ENCODE peak calls at places on chromosomes 12 and 14, in four cellular contexts. Z, M, C and R are unnamed samples. For H3K4me1, the result is how much of the 10 kb centered on the place peaks cover.

GRCh38 chr14:73381379-73382013 is 76.8 kb downstream of the NUMB start:
- DNase-seq in Z (no peak), M (no peak), C (no peak), R (no peak)

GRCh38 chr12:77062846-77063461 is 2.4 kb downstream of the E2F7 start:
- DNase-seq in Z (no peak), M (no peak), C (no peak), R (no peak)

GRCh38 chr12:105736498-105736897 is 402.3 kb downstream of the NUAK1 start:
- DNase-seq in Z (no peak), M (no peak), C (no peak), R (no peak)

GRCh38 chr14:56815301-56815700 is 5.0 kb upstream of the OTX2 start:
- DNase-seq in Z (no peak), M (no peak), C (no peak), R (no peak)

GRCh38 chr14:96383445-96383844 is 8.5 kb upstream of the AK7 start:
- DNase-seq in Z (no peak), M (no peak), C (no peak), R (no peak)

GRCh38 chr14:99378782-99379214 is 101.9 kb downstream of the SETD3 start:
- DNase-seq in Z (no peak), M (peak), C (no peak), R (no peak)

GRCh38 chr12:94025730-94026129 is 122.6 kb upstream of the PLXNC1 start:
- DNase-seq in Z (no peak), M (no peak), C (no peak), R (no peak)

GRCh38 chr14:23881292-23881691 is 72.3 kb upstream of the DHRS4 start:
- DNase-seq in Z (no peak), M (no peak), C (no peak), R (no peak)

GRCh38 chr12:40405419-40405818 is 180.6 kb downstream of the LRRK2 start:
- DNase-seq in Z (no peak), M (no peak), C (no peak), R (no peak)

GRCh38 chr14:24694680-24695079 is 60.7 kb upstream of the GZMB start:
- DNase-seq in Z (no peak), M (no peak), C (no peak), R (no peak)

GRCh38 chr12:674272-674781 is 11.1 kb upstream of the NINJ2 start:
- DNase-seq in Z (no peak), M (no peak), C (no peak), R (no peak)

GRCh38 chr12:57135487-57135886 is 7.2 kb downstream of the LRP1 start:
- DNase-seq in Z (no peak), M (no peak), C (peak), R (no peak)

GRCh38 chr12:80472912-80473500 is 29.0 kb downstream of the PTPRQ start:
- DNase-seq in Z (no peak), M (peak), C (no peak), R (no peak)

GRCh38 chr12:42725839-42726238 is 136.3 kb upstream of the PRICKLE1 start:
- DNase-seq in Z (no peak), M (no peak), C (no peak), R (no peak)

GRCh38 chr14:99461411-99461810 is 19.2 kb downstream of the SETD3 start:
- DNase-seq in Z (no peak), M (no peak), C (no peak), R (no peak)

GRCh38 chr14:65287264-65288131 is 125.0 kb upstream of the FUT8 start:
- DNase-seq in Z (no peak), M (no peak), C (no peak), R (no peak)

GRCh38 chr12:59134750-59135149 is 214.4 kb upstream of the LRIG3 start:
- DNase-seq in Z (no peak), M (no peak), C (no peak), R (no peak)

GRCh38 chr14:54529811-54530210 is 20.1 kb downstream of the CGRRF1 start:
- DNase-seq in Z (no peak), M (no peak), C (no peak), R (no peak)

GRCh38 chr12:59484575-59484974 is 111.3 kb upstream of the SLC16A7 start:
- DNase-seq in Z (no peak), M (no peak), C (no peak), R (no peak)

GRCh38 chr12:3655331-3655900 is 97.5 kb downstream of the CRACR2A start:
- DNase-seq in Z (peak), M (no peak), C (no peak), R (no peak)

GRCh38 chr14:48274826-48275225 is 599.4 kb upstream of the MDGA2 start:
- DNase-seq in Z (no peak), M (no peak), C (no peak), R (no peak)

GRCh38 chr12:63006536-63006935 is 71.6 kb upstream of the PPM1H start:
- DNase-seq in Z (no peak), M (no peak), C (no peak), R (no peak)

GRCh38 chr12:50287271-50287670 is 4.0 kb upstream of the LIMA1 start:
- DNase-seq in Z (no peak), M (no peak), C (no peak), R (no peak)

GRCh38 chr14:24411468-24412454 is 13.0 kb downstream of the NYNRIN start:
- DNase-seq in Z (no peak), M (peak), C (no peak), R (no peak)

GRCh38 chr14:33184587-33184986 is 245.9 kb downstream of the NPAS3 start:
- DNase-seq in Z (no peak), M (no peak), C (no peak), R (no peak)

GRCh38 chr12:32107376-32108267 is 975 bp downstream of the BICD1 start:
- DNase-seq in Z (no peak), M (peak), C (peak), R (no peak)

GRCh38 chr12:52515927-52516831 is 4.0 kb downstream of the KRT5 start:
- DNase-seq in Z (no peak), M (peak), C (no peak), R (peak)

GRCh38 chr14:65042731-65043372 is 56.2 kb downstream of the FNTB start:
- DNase-seq in Z (no peak), M (no peak), C (no peak), R (no peak)

GRCh38 chr14:100106260-100106659 is 41.0 kb downstream of the EVL start:
- DNase-seq in Z (no peak), M (no peak), C (no peak), R (no peak)

GRCh38 chr14:35406811-35407630 is 2.5 kb upstream of the NFKBIA start:
- DNase-seq in Z (peak), M (peak), C (no peak), R (peak)

GRCh38 chr12:14768823-14769405 is 34.4 kb downstream of the WBP11 start:
- DNase-seq in Z (no peak), M (no peak), C (peak), R (no peak)

GRCh38 chr12:53056901-53057300 is 7.0 kb downstream of the TNS2 start:
- DNase-seq in Z (no peak), M (no peak), C (no peak), R (no peak)

GRCh38 chr14:53613404-53614253 is 343.0 kb downstream of the BMP4 start:
- DNase-seq in Z (no peak), M (peak), C (no peak), R (no peak)

DNA sequence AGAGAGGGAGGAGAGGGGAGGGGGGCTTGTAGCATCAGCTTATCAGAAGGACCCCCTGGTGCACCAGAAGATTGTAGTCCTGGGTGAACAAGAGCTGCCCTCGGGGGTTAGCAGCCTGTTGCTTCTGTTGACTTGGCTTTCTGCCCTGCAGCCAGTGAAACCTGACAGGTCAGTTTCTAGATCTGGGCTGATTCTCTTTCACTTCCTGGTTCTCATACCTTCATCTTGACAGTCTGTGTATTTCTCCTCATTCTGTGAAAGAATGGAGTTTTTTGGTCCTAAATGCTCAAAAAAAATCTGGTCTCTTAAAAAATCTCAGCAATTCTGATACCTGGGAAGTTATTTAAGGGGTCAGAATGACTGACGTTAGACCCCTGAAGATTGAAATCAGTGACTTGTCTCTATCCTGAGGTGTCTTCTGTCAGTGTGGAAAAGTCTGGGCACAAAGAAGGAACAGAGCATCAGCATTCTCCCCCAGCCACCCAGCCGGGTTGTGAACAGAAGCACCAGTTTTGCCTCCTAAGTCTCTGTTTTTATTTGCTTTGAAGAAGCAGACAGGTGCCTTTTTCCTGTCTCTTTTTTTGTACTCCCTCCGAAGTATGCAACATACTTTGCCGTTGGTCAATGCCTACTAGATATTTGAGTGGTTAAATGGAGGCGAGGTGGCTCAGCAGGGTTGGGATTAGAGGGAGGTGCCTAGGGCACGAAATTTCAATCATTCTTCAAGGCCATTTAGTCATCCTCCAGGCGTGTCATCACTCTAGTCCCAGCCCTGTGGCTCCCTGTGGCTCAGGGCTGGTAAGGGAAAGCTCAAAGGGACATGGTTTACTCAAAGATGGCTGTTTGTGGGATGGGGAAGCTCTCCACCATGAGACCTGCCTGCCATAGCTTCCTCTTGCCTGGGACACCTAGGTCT is 24.0 kb downstream of the TTC9 start:
- DNase-seq in Z (peak), M (peak), C (no peak), R (peak)
- H3K4me1 ChIP-seq in Z (under half), M (half or more), C (under half), R (under half)

GRCh38 chr14:77009014-77009413 is 19.5 kb downstream of the IRF2BPL start:
- DNase-seq in Z (no peak), M (no peak), C (no peak), R (no peak)

GRCh38 chr14:77008541-77008940 is 20.0 kb downstream of the IRF2BPL start:
- DNase-seq in Z (no peak), M (no peak), C (no peak), R (no peak)

GRCh38 chr14:77006127-77006526 is 22.4 kb downstream of the IRF2BPL start:
- DNase-seq in Z (no peak), M (no peak), C (no peak), R (no peak)

GRCh38 chr14:77007975-77008421 is 20.5 kb downstream of the IRF2BPL start:
- DNase-seq in Z (peak), M (peak), C (peak), R (peak)

DNA sequence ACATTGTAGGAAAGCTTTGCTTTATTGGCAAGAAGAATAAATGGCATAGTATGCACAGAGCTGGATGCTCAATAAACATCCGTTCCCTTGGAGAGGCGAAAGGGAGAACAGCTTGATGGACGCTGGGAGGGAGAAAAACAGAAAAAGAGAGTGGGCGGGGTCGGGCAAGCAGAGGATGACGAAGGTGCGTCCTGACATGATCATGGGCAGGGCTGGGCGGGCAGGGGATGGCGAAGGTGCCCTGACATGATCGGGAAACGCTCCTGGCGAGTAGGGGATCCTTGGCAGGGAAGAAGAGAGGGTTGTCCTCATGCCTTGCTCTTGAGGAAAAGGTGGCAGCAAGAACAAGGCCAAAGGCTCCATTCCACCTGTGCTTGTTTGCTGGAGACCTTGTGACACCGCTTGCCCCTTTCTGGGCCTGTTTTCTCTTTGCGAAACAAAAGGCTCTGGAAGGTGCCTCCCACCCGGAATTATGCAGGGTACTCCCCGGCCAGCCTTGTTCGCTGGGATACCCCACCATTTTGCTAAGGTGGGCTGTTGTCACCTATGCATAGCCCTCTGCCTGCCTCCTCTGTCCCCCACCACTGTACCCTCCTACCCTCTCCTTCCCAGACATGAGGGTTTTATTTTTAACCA is 21.1 kb downstream of the IRF2BPL start:
- DNase-seq in Z (no peak), M (peak), C (no peak), R (no peak)
- H3K4me1 ChIP-seq in Z (under half), M (half or more), C (under half), R (under half)

GRCh38 chr14:61621444-61621843 is 73.9 kb upstream of the HIF1A start:
- DNase-seq in Z (no peak), M (no peak), C (no peak), R (no peak)
- H3K4me1 ChIP-seq in Z (under half), M (under half), C (under half), R (under half)

GRCh38 chr12:48486679-48487078 is 4.4 kb downstream of the C12orf54 start:
- DNase-seq in Z (no peak), M (no peak), C (no peak), R (no peak)

GRCh38 chr12:48486261-48486660 is 4.0 kb downstream of the C12orf54 start:
- DNase-seq in Z (no peak), M (no peak), C (no peak), R (no peak)

DNA sequence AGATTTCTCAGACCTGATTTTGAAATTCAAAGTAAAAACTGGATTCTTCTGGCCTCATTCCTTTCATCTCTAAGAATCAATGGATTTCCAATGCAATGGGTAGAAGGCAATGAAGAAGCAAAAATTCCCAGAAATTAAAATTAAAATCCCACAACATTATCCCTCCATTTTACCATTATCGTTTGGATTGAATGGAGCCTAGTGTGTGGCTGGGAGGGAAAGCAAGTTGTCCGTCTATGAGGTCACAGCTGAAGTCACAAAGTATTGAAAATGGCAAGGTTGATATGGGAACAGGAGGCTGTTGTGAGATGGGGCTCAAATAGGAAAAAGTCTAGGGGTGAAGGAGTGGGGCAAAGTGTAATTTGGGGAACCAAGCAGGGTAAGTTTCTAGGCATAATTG is at the start of gene C12orf54:
- DNase-seq in Z (no peak), M (no peak), C (no peak), R (no peak)
- H3K4me1 ChIP-seq in Z (under half), M (under half), C (under half), R (under half)

GRCh38 chr12:112307219-112308062 is 74.8 kb downstream of the HECTD4 start:
- DNase-seq in Z (no peak), M (no peak), C (no peak), R (no peak)
- H3K4me1 ChIP-seq in Z (under half), M (under half), C (under half), R (under half)

GRCh38 chr12:70255311-70255710 is 12.1 kb downstream of the CNOT2 start:
- DNase-seq in Z (no peak), M (no peak), C (no peak), R (no peak)
- H3K4me1 ChIP-seq in Z (half or more), M (under half), C (under half), R (under half)

DNA sequence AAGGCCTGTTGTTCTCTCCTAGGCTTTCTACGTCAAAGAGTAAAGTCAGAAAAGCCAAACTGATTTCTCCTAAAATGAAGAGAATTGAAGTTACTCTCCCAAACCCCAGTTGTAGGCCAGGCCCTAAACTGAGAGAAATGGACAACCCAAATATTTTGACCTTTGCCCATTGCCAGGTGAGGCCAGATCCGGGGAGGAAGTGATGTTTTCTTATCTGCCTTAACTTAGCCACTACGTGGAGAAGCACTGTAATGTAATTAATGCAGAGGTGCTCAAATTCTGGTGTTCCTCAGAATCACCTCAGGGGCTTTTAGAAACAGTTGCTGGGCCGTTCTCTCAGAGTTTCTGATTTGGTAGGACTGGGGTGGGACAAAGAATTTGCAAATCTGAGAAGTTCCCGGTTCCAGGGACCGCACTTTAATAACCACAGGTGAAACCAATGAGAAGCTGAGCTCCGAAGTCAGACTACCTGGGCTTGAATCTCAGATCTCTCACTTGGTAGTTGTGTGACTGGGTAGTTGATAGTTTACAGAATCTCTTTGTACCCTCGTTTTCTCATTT is 73.2 kb downstream of the ETV6 start:
- DNase-seq in Z (no peak), M (no peak), C (no peak), R (no peak)
- H3K4me1 ChIP-seq in Z (under half), M (under half), C (under half), R (under half)